ENCODE peak calls at places on chromosomes 12 and 14, in eight cellular contexts. E is testis; P is naive thymus-derived CD4-positive, alpha-beta T cell; Y is tibial artery; V is ascending aorta; D is Peyer's patch; S is transverse colon; K is trophoblast cell. O is an unnamed sample.
A peak's percentile ranks its signal among the peaks of the same experiment; 100 is the strongest.

GRCh38 chr14:105317546-105317945 is 3.0 kb downstream of the PACS2 start:
- DNase-seq in E (no peak), P (no peak), Y (peak; percentile 66), V (no peak), D (no peak), S (no peak), K (peak; percentile 23), O (no peak)

GRCh38 chr14:103155013-103155412 is 31.8 kb downstream of the TNFAIP2 start:
- DNase-seq in E (peak; percentile 93), P (no peak), Y (peak; percentile 85), V (peak; percentile 79), D (peak; percentile 20), S (peak; percentile 34), K (peak; percentile 94), O (no peak)

GRCh38 chr14:68800361-68800760 is 7.5 kb upstream of the ZFP36L1 start:
- DNase-seq in E (peak; percentile 8), P (no peak), Y (no peak), V (no peak), D (no peak), S (no peak), K (no peak), O (no peak)

GRCh38 chr14:104115691-104116543 is 22.5 kb upstream of the KIF26A start:
- DNase-seq in E (no peak), P (no peak), Y (no peak), V (peak; percentile 47), D (no peak), S (peak; percentile 53), K (peak; percentile 41), O (peak; percentile 2)

GRCh38 chr12:53431187-53431586 is 7.5 kb downstream of the AMHR2 start:
- DNase-seq in E (no peak), P (no peak), Y (no peak), V (no peak), D (no peak), S (no peak), K (no peak), O (no peak)

GRCh38 chr14:90781344-90781761 is 34.9 kb downstream of the TTC7B start:
- DNase-seq in E (no peak), P (no peak), Y (no peak), V (peak; percentile 8), D (no peak), S (no peak), K (no peak), O (no peak)

GRCh38 chr12:100142851-100143559 is at the start of gene BLTP3B:
- DNase-seq in E (peak; percentile 94), P (peak; percentile 84), Y (peak; percentile 91), V (peak; percentile 96), D (peak; percentile 92), S (peak; percentile 94), K (peak; percentile 81), O (peak; percentile 89)

GRCh38 chr12:111363578-111363977 is 5.3 kb downstream of the PHETA1 start:
- DNase-seq in E (no peak), P (no peak), Y (no peak), V (no peak), D (no peak), S (no peak), K (peak; percentile 73), O (no peak)

GRCh38 chr12:104275689-104276088 is 27.9 kb upstream of the EID3 start:
- DNase-seq in E (no peak), P (no peak), Y (no peak), V (no peak), D (no peak), S (no peak), K (no peak), O (no peak)

GRCh38 chr12:19223018-19223417 is 93.5 kb downstream of the PLEKHA5 start:
- DNase-seq in E (no peak), P (no peak), Y (no peak), V (no peak), D (no peak), S (no peak), K (peak; percentile 32), O (peak; percentile 22)

GRCh38 chr12:125121095-125121494 is 55.9 kb downstream of the AACS start:
- DNase-seq in E (no peak), P (no peak), Y (no peak), V (no peak), D (no peak), S (no peak), K (peak; percentile 23), O (no peak)

DNA sequence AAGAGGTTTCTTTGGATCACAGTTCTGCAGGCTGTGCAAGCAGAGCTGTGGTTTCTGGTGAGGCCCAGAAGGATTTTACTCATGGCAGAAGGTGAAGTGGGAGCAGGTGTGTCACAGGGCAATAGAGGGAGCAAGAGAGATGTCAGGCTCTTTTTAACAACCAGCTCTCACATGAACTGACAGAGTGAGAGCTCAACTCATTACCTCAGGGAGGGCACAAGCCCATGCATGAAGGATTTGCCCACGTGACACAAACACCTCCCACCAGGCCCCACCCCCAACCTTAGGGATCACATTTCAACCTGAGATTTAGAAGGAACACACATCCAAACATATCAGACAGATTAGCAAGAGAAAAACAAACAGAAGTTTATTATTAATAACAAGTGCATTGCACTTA is 470.4 kb downstream of the GALC start:
- DNase-seq in E (no peak), P (no peak), Y (no peak), V (no peak), D (no peak), S (no peak), K (no peak), O (peak; percentile 18)
- H3K27ac ChIP-seq in E (no peak overlapping the region), P (no peak overlapping the region), Y (no peak overlapping the region), V (no peak overlapping the region), D (no peak overlapping the region), S (no peak overlapping the region), K (no peak overlapping the region), O (no peak overlapping the region)

GRCh38 chr12:54989829-54990228 is 5.3 kb upstream of the TESPA1 start:
- DNase-seq in E (no peak), P (no peak), Y (no peak), V (no peak), D (no peak), S (no peak), K (no peak), O (no peak)

GRCh38 chr12:54991992-54992377 is 7.4 kb upstream of the TESPA1 start:
- DNase-seq in E (no peak), P (peak; percentile 40), Y (no peak), V (no peak), D (no peak), S (no peak), K (no peak), O (no peak)

GRCh38 chr12:54988402-54989054 is 4.0 kb upstream of the TESPA1 start:
- DNase-seq in E (peak; percentile 90), P (no peak), Y (peak; percentile 78), V (no peak), D (peak; percentile 41), S (peak; percentile 59), K (no peak), O (peak; percentile 72)

GRCh38 chr12:54993181-54993835 is 8.7 kb upstream of the TESPA1 start:
- DNase-seq in E (peak; percentile 73), P (peak; percentile 75), Y (peak; percentile 51), V (peak; percentile 65), D (peak; percentile 56), S (peak; percentile 36), K (peak; percentile 88), O (peak; percentile 77)

DNA sequence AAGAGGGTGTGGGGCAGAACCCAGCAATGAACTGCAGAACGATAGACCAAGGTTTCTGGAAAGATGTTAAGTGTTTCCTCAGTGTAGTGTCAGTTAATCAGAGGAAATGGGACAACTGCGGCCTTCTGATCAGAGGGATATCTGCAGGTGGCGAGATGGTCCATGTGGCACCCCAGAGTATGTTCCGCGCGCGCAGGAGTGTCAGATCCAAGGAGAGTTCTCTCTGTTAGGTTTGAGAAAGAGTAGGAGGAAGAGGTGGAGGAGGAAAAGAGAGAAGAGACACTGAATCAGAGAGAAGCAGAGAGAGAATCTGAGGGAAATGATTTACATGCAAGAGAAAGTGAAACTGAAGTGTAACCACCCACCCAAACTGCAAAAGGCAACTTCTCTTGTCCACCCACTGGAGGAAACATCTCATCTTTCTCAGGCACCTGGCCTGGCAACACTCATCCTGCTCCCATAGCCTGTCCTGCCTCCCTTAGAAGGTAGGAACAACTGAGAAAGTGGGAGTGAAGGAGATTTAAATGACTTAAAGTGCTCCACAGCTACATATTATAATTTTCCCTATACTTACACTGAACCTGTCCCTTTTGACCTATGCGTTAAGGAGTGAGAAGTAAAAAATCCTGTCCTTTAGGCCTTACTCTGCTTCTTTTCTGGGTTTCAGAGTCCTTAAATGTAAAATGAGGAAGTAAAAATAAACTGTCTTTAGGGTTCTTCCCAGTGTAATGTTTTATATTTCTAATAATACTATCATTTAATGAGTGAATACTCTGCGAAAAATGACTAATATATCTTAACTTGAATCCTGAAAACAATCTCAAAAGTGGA is 6.8 kb upstream of the TESPA1 start:
- DNase-seq in E (no peak), P (peak; percentile 56), Y (no peak), V (no peak), D (peak; percentile 57), S (no peak), K (no peak), O (no peak)
- H3K27ac ChIP-seq in E (no peak overlapping the region), P (peak overlapping the region; percentile 80), Y (no peak overlapping the region), V (no peak overlapping the region), D (peak overlapping the region; percentile 75), S (no peak overlapping the region), K (no peak overlapping the region), O (no peak overlapping the region)

GRCh38 chr12:50924439-50925341 is 27.7 kb upstream of the HIGD1C start:
- DNase-seq in E (peak; percentile 95), P (peak; percentile 9), Y (peak; percentile 98), V (peak; percentile 96), D (peak; percentile 85), S (peak; percentile 92), K (peak; percentile 43), O (peak; percentile 96)

GRCh38 chr12:50923361-50924130 is 28.8 kb upstream of the HIGD1C start:
- DNase-seq in E (no peak), P (no peak), Y (peak; percentile 25), V (no peak), D (no peak), S (no peak), K (no peak), O (peak; percentile 8)

GRCh38 chr12:50924131-50924438 is 28.3 kb upstream of the HIGD1C start:
- DNase-seq in E (no peak), P (no peak), Y (no peak), V (no peak), D (no peak), S (no peak), K (no peak), O (no peak)

GRCh38 chr12:50925342-50925651 is 27.0 kb upstream of the HIGD1C start:
- DNase-seq in E (no peak), P (no peak), Y (no peak), V (no peak), D (peak; percentile 50), S (peak; percentile 30), K (no peak), O (no peak)

GRCh38 chr12:50922820-50923219 is 29.5 kb upstream of the HIGD1C start:
- DNase-seq in E (no peak), P (no peak), Y (no peak), V (no peak), D (no peak), S (no peak), K (no peak), O (peak; percentile 9)
- H3K27ac ChIP-seq in E (peak overlapping the region; percentile 90), P (no peak overlapping the region), Y (peak overlapping the region; percentile 81), V (peak overlapping the region; percentile 79), D (peak overlapping the region; percentile 83), S (peak overlapping the region; percentile 92), K (peak overlapping the region; percentile 94), O (no peak overlapping the region)

DNA sequence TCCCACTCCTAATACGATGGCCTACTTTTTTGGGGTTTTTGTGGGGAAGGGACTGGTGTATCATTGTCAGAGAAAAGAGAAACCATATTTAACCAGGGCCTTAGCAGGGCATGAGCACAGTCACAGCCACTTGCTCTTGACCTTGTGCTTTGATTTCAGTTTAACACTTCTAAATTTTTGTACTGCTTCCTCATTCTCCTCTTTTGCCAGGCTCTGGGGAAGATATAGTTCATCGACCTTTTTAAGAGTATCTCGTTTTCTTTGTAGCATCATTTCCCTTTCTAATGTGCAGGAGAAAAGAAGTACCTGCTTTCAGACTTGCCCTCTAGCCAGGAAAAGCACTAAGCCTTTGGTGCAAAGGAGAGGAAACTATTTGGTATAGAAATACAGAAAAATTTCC is 2.2 kb downstream of the ZBTB1 start:
- DNase-seq in E (no peak), P (no peak), Y (no peak), V (no peak), D (no peak), S (no peak), K (no peak), O (no peak)
- H3K27ac ChIP-seq in E (peak overlapping the region; percentile 99), P (peak overlapping the region; percentile 99), Y (peak overlapping the region; percentile 98), V (peak overlapping the region; percentile 99), D (peak overlapping the region; percentile 100), S (peak overlapping the region; percentile 98), K (no peak overlapping the region), O (no peak overlapping the region)

O was measured in SJCRH30.